ENCODE peak calls at places on chromosomes 12 and 14, in ten cellular contexts. E is endothelial cell of umbilical vein, S is upper lobe of left lung, Q is suprapubic skin, U is SK-N-SH, Z is stomach, G is breast epithelium, B is HepG2, C is Panc1, V is transverse colon. H is an unnamed sample.

GRCh38 chr14:22735096-22735495 is 31.4 kb upstream of the OXA1L start:
- DNase-seq in G (no peak), S (no peak), Z (no peak), C (no peak), E (no peak), V (no peak), U (no peak), B (no peak), Q (no peak), H (no peak)

GRCh38 chr12:80598004-80598606 is 109.3 kb upstream of the MYF6 start:
- DNase-seq in C (peak), B (peak), Z (no peak), S (no peak), V (no peak), G (no peak), Q (no peak), U (no peak), E (peak), H (no peak)

GRCh38 chr12:106096376-106096775 is 42.4 kb downstream of the NUAK1 start:
- DNase-seq in C (peak), V (no peak), Q (no peak), Z (peak), U (no peak), B (no peak), E (peak), S (no peak), G (no peak), H (peak)

GRCh38 chr12:108833757-108834472 is 23.5 kb downstream of the SSH1 start:
- DNase-seq in B (no peak), V (peak), U (no peak), E (no peak), Q (no peak), C (no peak), S (no peak), Z (no peak), G (no peak), H (no peak)

GRCh38 chr12:89117448-89118034 is 234.8 kb downstream of the DUSP6 start:
- DNase-seq in V (peak), G (peak), Z (peak), B (peak), Q (no peak), E (peak), S (peak), U (no peak), C (no peak), H (peak)

GRCh38 chr12:43882578-43883178 is 46.8 kb downstream of the TMEM117 start:
- DNase-seq in G (no peak), S (peak), Q (no peak), Z (no peak), E (peak), V (peak), C (peak), B (peak), U (peak), H (peak)

GRCh38 chr14:39488600-39488999 is 56.4 kb upstream of the FBXO33 start:
- DNase-seq in E (no peak), B (no peak), G (no peak), U (no peak), V (no peak), C (no peak), S (no peak), Q (no peak), Z (no peak), H (no peak)

GRCh38 chr14:70098257-70098809 is 90.4 kb downstream of the SLC8A3 start:
- DNase-seq in Q (no peak), E (no peak), G (no peak), U (no peak), Z (no peak), C (no peak), V (no peak), S (no peak), B (no peak), H (no peak)

GRCh38 chr12:49121047-49121696 is 10.0 kb downstream of the TUBA1B start:
- DNase-seq in V (peak), U (peak), Q (no peak), S (peak), E (peak), B (peak), C (peak), Z (peak), G (no peak), H (peak)

GRCh38 chr14:73272393-73272792 is 35.1 kb downstream of the PAPLN start:
- DNase-seq in B (no peak), C (no peak), S (no peak), V (no peak), Z (no peak), U (no peak), E (no peak), G (no peak), Q (no peak), H (no peak)

GRCh38 chr12:48069253-48069652 is 36.6 kb downstream of the SENP1 start:
- DNase-seq in G (no peak), Z (no peak), S (no peak), U (no peak), E (no peak), B (no peak), Q (no peak), C (no peak), V (no peak), H (no peak)

GRCh38 chr12:107843351-107844311 is 69.1 kb downstream of the ASCL4 start:
- DNase-seq in E (no peak), B (no peak), G (no peak), U (peak), Q (no peak), S (no peak), C (no peak), Z (no peak), V (no peak), H (no peak)

GRCh38 chr14:72714871-72715214 is 179.1 kb downstream of the DPF3 start:
- DNase-seq in B (no peak), U (no peak), C (no peak), Z (no peak), Q (no peak), V (no peak), E (no peak), G (no peak), S (no peak), H (no peak)

GRCh38 chr14:24422694-24423531 is 6.6 kb downstream of the CBLN3 start:
- DNase-seq in Q (no peak), U (no peak), E (no peak), C (no peak), V (peak), G (no peak), B (no peak), S (no peak), Z (peak), H (no peak)

GRCh38 chr12:108560321-108560721 is 652 bp downstream of the SART3 start:
- DNase-seq in Z (no peak), E (peak), C (no peak), S (no peak), B (peak), U (no peak), G (no peak), Q (no peak), V (no peak), H (no peak)

GRCh38 chr12:100267603-100268281 is 765 bp downstream of the SCYL2 start:
- DNase-seq in Z (peak), S (peak), U (no peak), Q (no peak), C (no peak), E (peak), V (no peak), G (no peak), B (peak), H (peak)

GRCh38 chr14:99507860-99508640 is 26.8 kb downstream of the CCNK start:
- DNase-seq in B (no peak), U (no peak), C (no peak), S (no peak), G (no peak), E (no peak), Q (no peak), Z (no peak), V (no peak), H (no peak)

GRCh38 chr12:93989913-93990312 is 158.5 kb upstream of the PLXNC1 start:
- DNase-seq in S (no peak), Z (no peak), C (no peak), E (no peak), B (no peak), U (no peak), V (no peak), Q (no peak), G (no peak), H (no peak)

GRCh38 chr14:32128703-32129102 is 51.6 kb downstream of the ARHGAP5 start:
- DNase-seq in E (no peak), Z (no peak), G (no peak), S (no peak), V (no peak), B (no peak), Q (no peak), C (no peak), U (no peak), H (no peak)

GRCh38 chr12:122788387-122788786 is 14.0 kb downstream of the CCDC62 start:
- DNase-seq in E (no peak), C (no peak), G (no peak), V (no peak), U (no peak), B (no peak), Z (no peak), Q (no peak), S (no peak), H (no peak)

GRCh38 chr14:89977668-89978067 is 21.9 kb downstream of the TDP1 start:
- DNase-seq in B (no peak), V (no peak), C (no peak), U (no peak), Z (no peak), E (no peak), Q (no peak), G (no peak), S (no peak), H (no peak)

GRCh38 chr12:21697829-21698630 is 40.4 kb upstream of the LDHB start:
- DNase-seq in C (no peak), E (peak), V (no peak), Z (no peak), B (peak), S (no peak), U (peak), G (no peak), Q (no peak), H (no peak)

DNA sequence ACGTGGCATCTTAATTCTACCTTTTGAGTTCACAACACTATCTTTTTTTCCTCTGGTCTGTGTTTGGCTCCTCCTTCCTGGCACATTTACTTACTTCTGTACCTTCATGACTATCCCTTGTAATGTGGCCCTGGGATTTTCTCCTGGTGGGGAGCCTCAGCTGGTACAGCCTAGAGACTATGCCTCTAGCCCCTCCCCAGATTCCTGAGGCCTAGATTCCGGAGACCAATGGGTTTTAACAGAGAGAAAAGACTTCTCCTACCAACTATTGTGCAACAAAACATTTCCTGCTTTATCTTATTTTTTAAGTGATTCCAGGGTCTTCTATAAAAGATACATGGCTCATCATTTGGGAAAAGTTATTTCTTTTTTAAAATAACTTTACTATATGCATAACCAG is 216.2 kb upstream of the KRR1 start:
- DNase-seq in Z (no peak), G (no peak), Q (no peak), V (no peak), U (no peak), S (no peak), C (no peak), E (no peak), B (peak), H (no peak)
- TF ChIP-seq POLR2AphosphoS5 in Z (no peak), G (no peak), Q (no peak), V (no peak), U (no peak), S (no peak), C (no peak), E (no peak), B (no peak), H (no peak)

GRCh38 chr14:47675239-47675488 is 241 bp downstream of the MDGA2 start:
- DNase-seq in U (no peak), E (no peak), C (no peak), G (no peak), V (no peak), B (no peak), Z (no peak), S (no peak), Q (no peak), H (no peak)

GRCh38 chr14:47676301-47676617 is 854 bp upstream of the MDGA2 start:
- DNase-seq in S (no peak), E (no peak), V (no peak), C (no peak), B (no peak), Q (no peak), U (no peak), G (no peak), Z (no peak), H (no peak)

GRCh38 chr14:47674148-47674545 is 1.3 kb downstream of the MDGA2 start:
- DNase-seq in E (no peak), U (peak), C (no peak), V (no peak), Z (no peak), B (no peak), Q (no peak), G (no peak), S (no peak), H (no peak)

GRCh38 chr14:47674546-47675238 is 713 bp downstream of the MDGA2 start:
- DNase-seq in U (peak), B (no peak), Q (no peak), S (no peak), E (no peak), Z (no peak), V (no peak), C (no peak), G (no peak), H (no peak)

DNA sequence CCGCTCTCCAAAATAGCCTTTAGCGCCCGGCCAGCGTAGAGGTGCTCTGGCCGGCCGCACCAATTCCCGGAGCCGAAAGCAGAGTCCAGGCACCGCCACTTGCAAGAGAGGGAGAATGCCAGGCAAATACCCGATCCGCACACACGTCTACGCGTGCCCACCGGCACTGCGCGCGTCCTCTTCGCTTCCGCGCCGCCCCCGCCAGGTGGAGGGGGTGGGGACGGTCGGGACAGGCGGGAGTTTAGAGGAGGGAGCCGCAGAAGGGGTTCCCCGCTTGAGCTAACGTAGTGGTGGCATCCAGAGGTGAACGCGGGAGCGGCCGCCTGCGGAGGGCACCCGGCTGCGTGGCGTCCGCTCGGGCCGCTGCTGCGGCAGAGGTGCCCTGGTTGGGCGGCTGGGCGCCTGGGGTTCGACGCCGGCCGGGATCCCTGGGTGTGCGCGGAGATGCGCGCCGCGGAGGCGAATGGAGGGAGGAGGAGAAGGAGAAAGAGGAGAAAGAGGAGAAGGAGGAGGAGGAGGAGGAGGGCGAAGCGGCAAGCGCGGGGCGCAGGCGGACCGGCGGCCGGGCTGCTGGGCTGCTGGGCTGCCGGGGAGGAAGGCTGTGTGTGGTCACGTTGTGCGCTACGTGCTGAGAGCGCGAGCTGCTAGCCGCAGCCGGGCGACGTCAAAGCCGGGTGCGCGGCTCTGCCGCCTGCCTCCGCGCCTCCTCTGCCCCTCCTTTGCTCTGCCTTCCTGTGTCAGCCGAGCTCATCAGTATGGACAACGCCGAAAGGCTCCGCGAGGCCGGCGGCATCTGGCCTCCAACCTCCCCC is at the start of gene MDGA2:
- DNase-seq in E (no peak), Q (no peak), Z (no peak), G (no peak), C (no peak), V (no peak), U (peak), S (no peak), B (no peak), H (no peak)
- H3K4me3 ChIP-seq in E (no peak), Q (peak), Z (peak), G (peak), C (no peak), V (no peak), U (no peak), S (peak), B (peak), H (no peak)

DNA sequence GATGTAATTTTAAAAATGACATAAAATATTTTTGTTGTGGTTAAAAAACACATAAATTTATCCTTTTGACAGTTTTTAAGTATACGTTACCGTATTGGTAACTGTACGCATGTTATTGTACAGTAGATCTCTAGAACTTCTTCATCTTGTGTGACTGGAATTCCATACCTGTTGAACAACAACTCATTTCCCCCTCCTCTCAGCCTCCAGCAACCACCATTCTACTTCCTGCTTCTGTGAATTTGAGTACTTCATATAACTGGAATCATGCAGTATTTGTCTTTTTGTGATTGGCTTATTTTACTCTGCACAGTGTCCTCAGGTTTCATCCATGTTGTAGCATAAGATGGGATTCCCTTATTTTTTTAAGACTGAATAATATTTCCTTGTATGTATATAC is 113.6 kb upstream of the ATF1 start:
- DNase-seq in Q (no peak), S (no peak), B (no peak), G (no peak), V (no peak), U (no peak), E (no peak), C (no peak), Z (no peak), H (no peak)
- TF ChIP-seq POLR2AphosphoS5 in Q (no peak), S (no peak), B (no peak), G (no peak), V (no peak), U (no peak), E (no peak), C (no peak), Z (no peak), H (no peak)

DNA sequence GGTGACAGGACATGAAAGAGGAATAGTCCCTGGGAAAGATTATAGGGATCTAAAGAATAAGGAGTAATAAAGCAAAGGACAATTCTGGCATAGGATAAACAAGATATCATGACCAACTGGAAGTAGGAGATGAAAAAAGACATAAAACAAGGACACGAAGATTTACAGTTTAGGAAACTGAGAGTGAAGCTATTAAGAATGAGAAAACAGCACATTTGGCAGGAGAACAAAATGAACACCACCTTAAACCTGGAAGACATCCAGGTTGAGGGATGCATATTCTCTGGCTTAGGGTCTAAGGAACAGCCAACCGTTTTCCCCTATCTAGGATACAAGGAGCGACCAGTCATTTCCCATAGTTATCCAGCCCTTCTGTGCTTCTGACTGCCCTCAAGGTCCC is 1.9 kb downstream of the TRIP11 start:
- DNase-seq in C (no peak), B (no peak), V (no peak), Z (no peak), S (no peak), Q (no peak), G (no peak), U (peak), E (peak), H (no peak)
- H3K4me3 ChIP-seq in C (peak), B (peak), V (no peak), Z (peak), S (no peak), Q (peak), G (no peak), U (peak), E (no peak), H (no peak)

GRCh38 chr14:105480165-105480564 is 5.5 kb downstream of the CRIP2 start:
- DNase-seq in U (no peak), S (no peak), V (no peak), Z (no peak), Q (no peak), B (no peak), G (no peak), E (no peak), C (no peak), H (no peak)

GRCh38 chr14:105480807-105481801 is 5.6 kb upstream of the CRIP1 start:
- DNase-seq in Z (peak), V (peak), S (peak), B (peak), U (peak), G (peak), C (no peak), Q (peak), E (peak), H (peak)

GRCh38 chr14:105482486-105483110 is 4.1 kb upstream of the CRIP1 start:
- DNase-seq in G (no peak), E (no peak), S (no peak), Q (no peak), U (no peak), V (no peak), B (no peak), C (no peak), Z (no peak), H (no peak)

GRCh38 chr14:105483300-105484068 is 3.2 kb upstream of the CRIP1 start:
- DNase-seq in E (no peak), S (no peak), G (peak), U (no peak), V (peak), B (no peak), Q (no peak), C (no peak), Z (no peak), H (no peak)

DNA sequence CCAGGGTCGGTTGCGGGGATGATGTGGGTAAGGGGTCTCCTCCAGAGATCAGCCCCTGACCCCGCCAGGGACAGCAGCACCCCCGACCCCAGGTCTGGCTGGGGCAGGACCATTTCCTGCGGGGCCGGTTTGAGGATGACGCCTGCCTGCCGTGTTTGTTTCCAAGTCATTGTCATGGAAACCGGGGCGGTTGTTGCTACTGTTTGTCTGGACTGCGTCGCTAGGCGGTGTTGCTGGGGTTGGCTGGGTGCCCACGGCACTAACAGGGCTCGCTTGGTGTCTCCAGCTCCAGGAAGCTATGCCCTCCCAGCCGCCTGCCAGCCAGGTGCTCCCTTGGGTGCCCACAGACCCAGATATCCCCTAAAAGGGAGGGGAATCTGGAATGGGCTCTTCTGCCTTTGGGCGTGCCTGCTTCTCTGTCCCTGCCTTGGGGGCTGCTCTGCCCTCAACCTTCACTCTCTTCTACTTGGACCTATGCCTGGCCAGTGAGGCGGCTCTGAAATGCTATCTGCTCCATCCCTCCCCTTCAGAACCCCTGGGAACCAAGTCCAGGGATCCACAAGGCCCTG is 4.7 kb upstream of the CRIP1 start:
- DNase-seq in U (peak), E (peak), Z (peak), S (peak), C (no peak), Q (peak), G (peak), B (peak), V (peak), H (peak)
- TF ChIP-seq POLR2AphosphoS5 in U (no peak), E (peak), Z (peak), S (peak), C (no peak), Q (peak), G (peak), B (no peak), V (peak), H (peak)

GRCh38 chr12:76346236-76346635 is 2.0 kb downstream of the BBS10 start:
- DNase-seq in C (no peak), Z (no peak), E (no peak), G (no peak), U (no peak), B (no peak), S (no peak), V (no peak), Q (no peak), H (no peak)

GRCh38 chr12:76348079-76348901 is at the start of gene BBS10:
- DNase-seq in E (peak), V (peak), B (peak), C (no peak), G (peak), Z (peak), Q (peak), U (peak), S (peak), H (peak)

GRCh38 chr12:76345569-76345968 is 2.6 kb downstream of the BBS10 start:
- DNase-seq in S (no peak), C (no peak), Q (no peak), Z (no peak), V (no peak), G (no peak), U (no peak), B (no peak), E (no peak), H (no peak)

GRCh38 chr12:76341436-76342030 is 6.7 kb downstream of the BBS10 start:
- DNase-seq in V (no peak), G (no peak), Q (no peak), B (no peak), S (no peak), U (no peak), C (no peak), E (peak), Z (no peak), H (no peak)

GRCh38 chr12:76346798-76347420 is 1.3 kb downstream of the BBS10 start:
- DNase-seq in Q (no peak), E (peak), U (peak), B (peak), S (peak), Z (no peak), G (no peak), V (no peak), C (no peak), H (peak)
- H3K4me3 ChIP-seq in Q (peak), E (no peak), U (peak), B (peak), S (no peak), Z (no peak), G (peak), V (no peak), C (peak), H (peak)